ENCODE peak calls at places on chromosomes 1 and 21, in six cellular contexts. V is mesendoderm; Q is epithelial cell of prostate; S is A172; L is CD8-positive, alpha-beta memory T cell; O is NCI-H146. W is an unnamed sample.

GRCh38 chr1:40014253-40014706 is 26.2 kb upstream of the CAP1 start:
- DNase-seq in L (no peak), V (no peak), S (no peak), O (no peak), Q (no peak), W (peak; percentile 85)

GRCh38 chr1:63971557-63971956 is 197.7 kb downstream of the ROR1 start:
- DNase-seq in L (no peak), Q (no peak), S (no peak), O (no peak), V (no peak), W (no peak)

GRCh38 chr1:77350012-77350411 is 68.2 kb downstream of the AK5 start:
- DNase-seq in S (no peak), O (no peak), Q (no peak), V (no peak), L (no peak), W (no peak)

GRCh38 chr1:85087659-85088407 is 39.5 kb upstream of the MCOLN3 start:
- DNase-seq in L (no peak), V (no peak), Q (peak; percentile 48), O (no peak), S (no peak), W (no peak)

GRCh38 chr1:203564024-203564423 is 62.6 kb upstream of the ATP2B4 start:
- DNase-seq in Q (no peak), O (no peak), S (no peak), V (no peak), L (no peak), W (no peak)

GRCh38 chr1:86362807-86363206 is 33.3 kb downstream of the ODF2L start:
- DNase-seq in L (no peak), S (no peak), O (no peak), Q (no peak), V (no peak), W (no peak)

GRCh38 chr1:179080866-179081695 is 789 bp upstream of the TOR3A start:
- DNase-seq in S (no peak), V (no peak), O (no peak), Q (no peak), L (peak; percentile 59), W (no peak)

GRCh38 chr1:148372731-148373130 is 110.4 kb downstream of the PPIAL4G start:
- DNase-seq in S (peak; percentile 51), L (peak; percentile 69), V (no peak), O (no peak), Q (no peak), W (no peak)

GRCh38 chr21:45470087-45470515 is 65.1 kb downstream of the COL18A1 start:
- DNase-seq in S (peak; percentile 76), O (no peak), V (no peak), Q (no peak), L (no peak), W (no peak)

GRCh38 chr1:180577361-180577760 is 18.6 kb downstream of the OVAAL start:
- DNase-seq in L (no peak), O (no peak), S (no peak), Q (no peak), V (no peak), W (peak; percentile 34)

GRCh38 chr1:74689800-74690696 is 16.5 kb upstream of the ERICH3 start:
- DNase-seq in S (peak; percentile 7), Q (no peak), V (peak; percentile 70), O (peak; percentile 59), L (peak; percentile 17), W (peak; percentile 63)

GRCh38 chr1:162213281-162213909 is 143.9 kb downstream of the NOS1AP start:
- DNase-seq in S (peak; percentile 92), Q (no peak), L (no peak), V (no peak), O (no peak), W (peak; percentile 80)

GRCh38 chr1:26772687-26773086 is 15.1 kb upstream of the PIGV start:
- DNase-seq in L (no peak), S (peak; percentile 90), O (no peak), V (peak; percentile 71), Q (no peak), W (peak; percentile 15)

GRCh38 chr1:8712413-8713229 is 104.8 kb downstream of the RERE start:
- DNase-seq in Q (no peak), L (peak; percentile 18), O (peak; percentile 78), S (peak; percentile 59), V (peak; percentile 79), W (peak; percentile 96)

GRCh38 chr1:29708818-29709710 is 472.7 kb downstream of the PTPRU start:
- DNase-seq in Q (peak; percentile 20), V (peak; percentile 50), L (no peak), S (peak; percentile 74), O (peak; percentile 2), W (no peak)

GRCh38 chr21:36976882-36977651 is 10.6 kb upstream of the HLCS start:
- DNase-seq in L (peak; percentile 35), O (peak; percentile 63), Q (no peak), S (peak; percentile 89), V (peak; percentile 90), W (peak; percentile 88)

GRCh38 chr1:156258859-156259258 is 11.0 kb upstream of the PAQR6 start:
- DNase-seq in V (no peak), S (no peak), O (no peak), L (no peak), Q (peak; percentile 51), W (no peak)

GRCh38 chr1:112033422-112034120 is 44.1 kb upstream of the KCND3 start:
- DNase-seq in Q (no peak), L (no peak), O (no peak), S (no peak), V (no peak), W (no peak)

GRCh38 chr1:44553771-44554170 is 120.5 kb downstream of the TMEM53 start:
- DNase-seq in S (peak; percentile 84), O (no peak), Q (peak; percentile 29), L (no peak), V (peak; percentile 49), W (no peak)

GRCh38 chr1:179127163-179127895 is 45.5 kb downstream of the TOR3A start:
- DNase-seq in O (no peak), L (no peak), V (peak; percentile 28), Q (no peak), S (peak; percentile 65), W (peak; percentile 77)

GRCh38 chr21:39650801-39651200 is 38.1 kb downstream of the B3GALT5 start:
- DNase-seq in O (no peak), S (no peak), L (no peak), V (no peak), Q (no peak), W (no peak)

GRCh38 chr1:119647734-119648619 is at the start of gene ZNF697:
- DNase-seq in L (no peak), O (peak; percentile 93), Q (peak; percentile 90), V (peak; percentile 98), S (peak; percentile 95), W (peak; percentile 98)

GRCh38 chr21:42669069-42669468 is 15.6 kb downstream of the PDE9A start:
- DNase-seq in V (peak; percentile 85), L (no peak), Q (no peak), S (no peak), O (no peak), W (no peak)

GRCh38 chr1:183241446-183241845 is 55.4 kb downstream of the LAMC2 start:
- DNase-seq in S (no peak), L (no peak), V (no peak), O (no peak), Q (no peak), W (no peak)

GRCh38 chr21:39105836-39106235 is 77.4 kb downstream of the PSMG1 start:
- DNase-seq in V (no peak), Q (no peak), O (no peak), S (no peak), L (no peak), W (no peak)

GRCh38 chr1:93723101-93723500 is 41.5 kb upstream of the BCAR3 start:
- DNase-seq in O (no peak), V (peak; percentile 71), L (no peak), Q (no peak), S (peak; percentile 41), W (no peak)

GRCh38 chr21:41438425-41439113 is 12.5 kb downstream of the MX1 start:
- DNase-seq in L (no peak), V (no peak), O (no peak), Q (no peak), S (no peak), W (no peak)

GRCh38 chr1:178031856-178032320 is 62.0 kb upstream of the RASAL2 start:
- DNase-seq in L (no peak), S (peak; percentile 91), Q (peak; percentile 26), O (peak; percentile 85), V (peak; percentile 85), W (peak; percentile 84)

GRCh38 chr1:179061360-179062282 is 20.2 kb upstream of the TOR3A start:
- DNase-seq in Q (no peak), V (no peak), L (no peak), O (no peak), S (peak; percentile 53), W (no peak)

GRCh38 chr21:41133896-41134522 is 34.0 kb upstream of the BACE2 start:
- DNase-seq in S (peak; percentile 66), V (peak; percentile 60), Q (no peak), O (peak; percentile 52), L (no peak), W (peak; percentile 39)

GRCh38 chr1:29211086-29212030 is 19.4 kb downstream of the MECR start:
- DNase-seq in L (no peak), Q (no peak), V (no peak), S (no peak), O (peak; percentile 21), W (no peak)

GRCh38 chr1:145828368-145829016 is 4.5 kb downstream of the POLR3C start:
- DNase-seq in L (no peak), S (no peak), Q (no peak), V (no peak), O (no peak), W (no peak)

GRCh38 chr1:155134858-155135415 is 715 bp upstream of the SLC50A1 start:
- DNase-seq in Q (peak; percentile 96), V (peak; percentile 91), S (peak; percentile 99), O (peak; percentile 77), L (no peak), W (peak; percentile 96)

GRCh38 chr21:21897275-21897883 is 899.2 kb downstream of the NCAM2 start:
- DNase-seq in S (no peak), O (peak; percentile 88), V (no peak), Q (peak; percentile 69), L (no peak), W (no peak)

GRCh38 chr1:1039145-1039910 is 19.4 kb downstream of the AGRN start:
- DNase-seq in S (no peak), Q (no peak), V (no peak), L (no peak), O (no peak), W (no peak)

GRCh38 chr1:156413310-156414246 is 44.6 kb downstream of the RHBG start:
- DNase-seq in Q (no peak), L (no peak), O (no peak), S (no peak), V (no peak), W (no peak)

GRCh38 chr1:28761189-28761588 is 24.4 kb downstream of the YTHDF2 start:
- DNase-seq in Q (no peak), L (no peak), S (no peak), O (no peak), V (peak; percentile 46), W (no peak)

W was measured in endothelial cell of umbilical vein.